ENCODE peak calls at places on chromosomes 13 and 19, in nine cellular contexts. One of them, this sample, is unnamed.

GRCh38 chr19:37251308-37252229 is 33.6 kb downstream of the ZNF383 start:
- DNase-seq in NCI-H1417: peak
- DNase-seq in T-helper 2 cell: peak
- DNase-seq in HEK293T: peak
- DNase-seq in stimulated activated CD4-positive, alpha-beta T cell treated with anti-CD3 and anti-CD28 coated beads, Interleukin-2, amount 100 ng/mL, for 48 hours: peak
- DNase-seq in lung microvascular endothelial cell: peak
- DNase-seq in tibial artery: peak
- DNase-seq in choroid plexus epithelial cell: peak
- DNase-seq in HFF-Myc: peak
- DNase-seq in this sample: peak

GRCh38 chr19:29943615-29944014 is 1.6 kb downstream of the URI1 start:
- DNase-seq in NCI-H1417: no peak
- DNase-seq in T-helper 2 cell: no peak
- DNase-seq in HEK293T: no peak
- DNase-seq in stimulated activated CD4-positive, alpha-beta T cell treated with anti-CD3 and anti-CD28 coated beads, Interleukin-2, amount 100 ng/mL, for 48 hours: no peak
- DNase-seq in lung microvascular endothelial cell: no peak
- DNase-seq in tibial artery: no peak
- DNase-seq in choroid plexus epithelial cell: no peak
- DNase-seq in HFF-Myc: no peak
- DNase-seq in this sample: no peak

GRCh38 chr19:12331211-12331941 is 2.1 kb downstream of the ZNF563 start:
- DNase-seq in NCI-H1417: no peak
- DNase-seq in T-helper 2 cell: peak
- DNase-seq in HEK293T: no peak
- DNase-seq in stimulated activated CD4-positive, alpha-beta T cell treated with anti-CD3 and anti-CD28 coated beads, Interleukin-2, amount 100 ng/mL, for 48 hours: peak
- DNase-seq in lung microvascular endothelial cell: no peak
- DNase-seq in tibial artery: no peak
- DNase-seq in choroid plexus epithelial cell: no peak
- DNase-seq in HFF-Myc: no peak
- DNase-seq in this sample: peak

GRCh38 chr19:29942404-29943261 is 594 bp downstream of the URI1 start:
- DNase-seq in NCI-H1417: peak
- DNase-seq in T-helper 2 cell: peak
- DNase-seq in HEK293T: peak
- DNase-seq in stimulated activated CD4-positive, alpha-beta T cell treated with anti-CD3 and anti-CD28 coated beads, Interleukin-2, amount 100 ng/mL, for 48 hours: peak
- DNase-seq in lung microvascular endothelial cell: peak
- DNase-seq in tibial artery: peak
- DNase-seq in choroid plexus epithelial cell: no peak
- DNase-seq in HFF-Myc: no peak
- DNase-seq in this sample: peak

GRCh38 chr19:4986471-4986888 is 17.6 kb downstream of the KDM4B start:
- DNase-seq in NCI-H1417: peak
- DNase-seq in T-helper 2 cell: no peak
- DNase-seq in HEK293T: no peak
- DNase-seq in stimulated activated CD4-positive, alpha-beta T cell treated with anti-CD3 and anti-CD28 coated beads, Interleukin-2, amount 100 ng/mL, for 48 hours: no peak
- DNase-seq in lung microvascular endothelial cell: no peak
- DNase-seq in tibial artery: no peak
- DNase-seq in choroid plexus epithelial cell: no peak
- DNase-seq in HFF-Myc: no peak
- DNase-seq in this sample: no peak

GRCh38 chr19:41616785-41617621 is 9.9 kb downstream of the CEACAM4 start:
- DNase-seq in NCI-H1417: no peak
- DNase-seq in T-helper 2 cell: no peak
- DNase-seq in HEK293T: peak
- DNase-seq in stimulated activated CD4-positive, alpha-beta T cell treated with anti-CD3 and anti-CD28 coated beads, Interleukin-2, amount 100 ng/mL, for 48 hours: no peak
- DNase-seq in lung microvascular endothelial cell: peak
- DNase-seq in tibial artery: no peak
- DNase-seq in choroid plexus epithelial cell: peak
- DNase-seq in HFF-Myc: peak
- DNase-seq in this sample: no peak

GRCh38 chr19:16640951-16641350 is 12.9 kb upstream of the MED26 start:
- DNase-seq in NCI-H1417: no peak
- DNase-seq in T-helper 2 cell: no peak
- DNase-seq in HEK293T: no peak
- DNase-seq in stimulated activated CD4-positive, alpha-beta T cell treated with anti-CD3 and anti-CD28 coated beads, Interleukin-2, amount 100 ng/mL, for 48 hours: no peak
- DNase-seq in lung microvascular endothelial cell: no peak
- DNase-seq in tibial artery: no peak
- DNase-seq in choroid plexus epithelial cell: no peak
- DNase-seq in HFF-Myc: no peak
- DNase-seq in this sample: no peak

GRCh38 chr19:29795461-29795860 is 16.3 kb upstream of the CCNE1 start:
- DNase-seq in NCI-H1417: no peak
- DNase-seq in T-helper 2 cell: no peak
- DNase-seq in HEK293T: no peak
- DNase-seq in stimulated activated CD4-positive, alpha-beta T cell treated with anti-CD3 and anti-CD28 coated beads, Interleukin-2, amount 100 ng/mL, for 48 hours: no peak
- DNase-seq in lung microvascular endothelial cell: no peak
- DNase-seq in tibial artery: no peak
- DNase-seq in choroid plexus epithelial cell: no peak
- DNase-seq in HFF-Myc: no peak
- DNase-seq in this sample: no peak

GRCh38 chr13:74290324-74290773 is 156.1 kb upstream of the KLF12 start:
- DNase-seq in NCI-H1417: no peak
- DNase-seq in T-helper 2 cell: peak
- DNase-seq in HEK293T: peak
- DNase-seq in stimulated activated CD4-positive, alpha-beta T cell treated with anti-CD3 and anti-CD28 coated beads, Interleukin-2, amount 100 ng/mL, for 48 hours: no peak
- DNase-seq in lung microvascular endothelial cell: peak
- DNase-seq in tibial artery: no peak
- DNase-seq in choroid plexus epithelial cell: peak
- DNase-seq in HFF-Myc: no peak
- DNase-seq in this sample: peak

GRCh38 chr19:52206481-52206880 is 16.6 kb downstream of the PPP2R1A start:
- DNase-seq in NCI-H1417: no peak
- DNase-seq in T-helper 2 cell: no peak
- DNase-seq in HEK293T: no peak
- DNase-seq in stimulated activated CD4-positive, alpha-beta T cell treated with anti-CD3 and anti-CD28 coated beads, Interleukin-2, amount 100 ng/mL, for 48 hours: no peak
- DNase-seq in lung microvascular endothelial cell: no peak
- DNase-seq in tibial artery: no peak
- DNase-seq in choroid plexus epithelial cell: no peak
- DNase-seq in HFF-Myc: no peak
- DNase-seq in this sample: no peak

GRCh38 chr19:16825312-16826168 is 3.7 kb upstream of the SIN3B start:
- DNase-seq in NCI-H1417: no peak
- DNase-seq in T-helper 2 cell: no peak
- DNase-seq in HEK293T: no peak
- DNase-seq in stimulated activated CD4-positive, alpha-beta T cell treated with anti-CD3 and anti-CD28 coated beads, Interleukin-2, amount 100 ng/mL, for 48 hours: no peak
- DNase-seq in lung microvascular endothelial cell: peak
- DNase-seq in tibial artery: peak
- DNase-seq in choroid plexus epithelial cell: peak
- DNase-seq in HFF-Myc: peak
- DNase-seq in this sample: peak

GRCh38 chr13:20924758-20925394 is 22.3 kb upstream of the XPO4 start:
- DNase-seq in NCI-H1417: peak
- DNase-seq in T-helper 2 cell: peak
- DNase-seq in HEK293T: peak
- DNase-seq in stimulated activated CD4-positive, alpha-beta T cell treated with anti-CD3 and anti-CD28 coated beads, Interleukin-2, amount 100 ng/mL, for 48 hours: peak
- DNase-seq in lung microvascular endothelial cell: peak
- DNase-seq in tibial artery: peak
- DNase-seq in choroid plexus epithelial cell: peak
- DNase-seq in HFF-Myc: peak
- DNase-seq in this sample: peak

GRCh38 chr19:58346961-58347929 is 6.0 kb downstream of the A1BG start:
- DNase-seq in NCI-H1417: peak
- DNase-seq in T-helper 2 cell: peak
- DNase-seq in HEK293T: peak
- DNase-seq in stimulated activated CD4-positive, alpha-beta T cell treated with anti-CD3 and anti-CD28 coated beads, Interleukin-2, amount 100 ng/mL, for 48 hours: peak
- DNase-seq in lung microvascular endothelial cell: peak
- DNase-seq in tibial artery: peak
- DNase-seq in choroid plexus epithelial cell: peak
- DNase-seq in HFF-Myc: no peak
- DNase-seq in this sample: peak

GRCh38 chr19:18349524-18350128 is 9.2 kb downstream of the PGPEP1 start:
- DNase-seq in NCI-H1417: peak
- DNase-seq in T-helper 2 cell: no peak
- DNase-seq in HEK293T: peak
- DNase-seq in stimulated activated CD4-positive, alpha-beta T cell treated with anti-CD3 and anti-CD28 coated beads, Interleukin-2, amount 100 ng/mL, for 48 hours: no peak
- DNase-seq in lung microvascular endothelial cell: peak
- DNase-seq in tibial artery: peak
- DNase-seq in choroid plexus epithelial cell: peak
- DNase-seq in HFF-Myc: no peak
- DNase-seq in this sample: peak

GRCh38 chr19:16518061-16518460 is 21.9 kb downstream of the C19orf44 start:
- DNase-seq in NCI-H1417: no peak
- DNase-seq in T-helper 2 cell: no peak
- DNase-seq in HEK293T: no peak
- DNase-seq in stimulated activated CD4-positive, alpha-beta T cell treated with anti-CD3 and anti-CD28 coated beads, Interleukin-2, amount 100 ng/mL, for 48 hours: no peak
- DNase-seq in lung microvascular endothelial cell: no peak
- DNase-seq in tibial artery: no peak
- DNase-seq in choroid plexus epithelial cell: no peak
- DNase-seq in HFF-Myc: no peak
- DNase-seq in this sample: no peak

GRCh38 chr13:43878897-43879322 is 630 bp downstream of the CCDC122 start:
- DNase-seq in NCI-H1417: peak
- DNase-seq in T-helper 2 cell: no peak
- DNase-seq in HEK293T: peak
- DNase-seq in stimulated activated CD4-positive, alpha-beta T cell treated with anti-CD3 and anti-CD28 coated beads, Interleukin-2, amount 100 ng/mL, for 48 hours: no peak
- DNase-seq in lung microvascular endothelial cell: peak
- DNase-seq in tibial artery: peak
- DNase-seq in choroid plexus epithelial cell: peak
- DNase-seq in HFF-Myc: no peak
- DNase-seq in this sample: peak

GRCh38 chr19:33284756-33285155 is 17.6 kb downstream of the CEBPA start:
- DNase-seq in NCI-H1417: no peak
- DNase-seq in T-helper 2 cell: no peak
- DNase-seq in HEK293T: no peak
- DNase-seq in stimulated activated CD4-positive, alpha-beta T cell treated with anti-CD3 and anti-CD28 coated beads, Interleukin-2, amount 100 ng/mL, for 48 hours: no peak
- DNase-seq in lung microvascular endothelial cell: no peak
- DNase-seq in tibial artery: no peak
- DNase-seq in choroid plexus epithelial cell: no peak
- DNase-seq in HFF-Myc: no peak
- DNase-seq in this sample: no peak

GRCh38 chr19:41799444-41800000 is 3.1 kb downstream of the CEACAM3 start:
- DNase-seq in NCI-H1417: peak
- DNase-seq in T-helper 2 cell: no peak
- DNase-seq in HEK293T: no peak
- DNase-seq in stimulated activated CD4-positive, alpha-beta T cell treated with anti-CD3 and anti-CD28 coated beads, Interleukin-2, amount 100 ng/mL, for 48 hours: no peak
- DNase-seq in lung microvascular endothelial cell: no peak
- DNase-seq in tibial artery: no peak
- DNase-seq in choroid plexus epithelial cell: no peak
- DNase-seq in HFF-Myc: no peak
- DNase-seq in this sample: no peak

GRCh38 chr13:30863796-30864195 is 42.3 kb upstream of the MEDAG start:
- DNase-seq in NCI-H1417: no peak
- DNase-seq in T-helper 2 cell: no peak
- DNase-seq in HEK293T: no peak
- DNase-seq in stimulated activated CD4-positive, alpha-beta T cell treated with anti-CD3 and anti-CD28 coated beads, Interleukin-2, amount 100 ng/mL, for 48 hours: no peak
- DNase-seq in lung microvascular endothelial cell: no peak
- DNase-seq in tibial artery: no peak
- DNase-seq in choroid plexus epithelial cell: no peak
- DNase-seq in HFF-Myc: no peak
- DNase-seq in this sample: no peak

GRCh38 chr19:47539747-47540311 is 25.0 kb upstream of the NAPA start:
- DNase-seq in NCI-H1417: no peak
- DNase-seq in T-helper 2 cell: peak
- DNase-seq in HEK293T: no peak
- DNase-seq in stimulated activated CD4-positive, alpha-beta T cell treated with anti-CD3 and anti-CD28 coated beads, Interleukin-2, amount 100 ng/mL, for 48 hours: no peak
- DNase-seq in lung microvascular endothelial cell: no peak
- DNase-seq in tibial artery: no peak
- DNase-seq in choroid plexus epithelial cell: no peak
- DNase-seq in HFF-Myc: no peak
- DNase-seq in this sample: no peak

GRCh38 chr19:50510700-50511068 is 307 bp downstream of the JOSD2 start:
- DNase-seq in NCI-H1417: no peak
- DNase-seq in T-helper 2 cell: no peak
- DNase-seq in HEK293T: no peak
- DNase-seq in stimulated activated CD4-positive, alpha-beta T cell treated with anti-CD3 and anti-CD28 coated beads, Interleukin-2, amount 100 ng/mL, for 48 hours: no peak
- DNase-seq in lung microvascular endothelial cell: no peak
- DNase-seq in tibial artery: no peak
- DNase-seq in choroid plexus epithelial cell: peak
- DNase-seq in HFF-Myc: no peak
- DNase-seq in this sample: no peak

GRCh38 chr13:98751397-98752110 is 918 bp downstream of the SLC15A1 start:
- DNase-seq in NCI-H1417: no peak
- DNase-seq in T-helper 2 cell: no peak
- DNase-seq in HEK293T: peak
- DNase-seq in stimulated activated CD4-positive, alpha-beta T cell treated with anti-CD3 and anti-CD28 coated beads, Interleukin-2, amount 100 ng/mL, for 48 hours: no peak
- DNase-seq in lung microvascular endothelial cell: peak
- DNase-seq in tibial artery: no peak
- DNase-seq in choroid plexus epithelial cell: peak
- DNase-seq in HFF-Myc: no peak
- DNase-seq in this sample: no peak